ENCODE peak calls at places on chromosomes 5 and 9, in seven cellular contexts. One of them, this sample, is unnamed. For H3K36me3, the result is how much of the 10 kb centered on the place peaks cover.

GRCh38 chr9:36862206-36863145 is 171.6 kb downstream of the PAX5 start:
- DNase-seq in body of pancreas: peak
- DNase-seq in CD4-positive, alpha-beta memory T cell: no peak
- DNase-seq in CD8-positive, alpha-beta T cell: no peak
- DNase-seq in HCT116: peak
- DNase-seq in OCI-LY7: no peak
- DNase-seq in CD4-positive, CD25-positive, alpha-beta regulatory T cell: no peak
- DNase-seq in this sample: peak

GRCh38 chr5:149550608-149551226 is 522 bp downstream of the CSNK1A1 start:
- DNase-seq in body of pancreas: no peak
- DNase-seq in CD4-positive, alpha-beta memory T cell: no peak
- DNase-seq in CD8-positive, alpha-beta T cell: no peak
- DNase-seq in HCT116: no peak
- DNase-seq in OCI-LY7: peak
- DNase-seq in CD4-positive, CD25-positive, alpha-beta regulatory T cell: no peak
- DNase-seq in this sample: no peak

GRCh38 chr5:128020012-128020411 is 63.6 kb upstream of the SLC12A2 start:
- DNase-seq in body of pancreas: no peak
- DNase-seq in CD4-positive, alpha-beta memory T cell: no peak
- DNase-seq in CD8-positive, alpha-beta T cell: no peak
- DNase-seq in HCT116: no peak
- DNase-seq in OCI-LY7: no peak
- DNase-seq in CD4-positive, CD25-positive, alpha-beta regulatory T cell: no peak
- DNase-seq in this sample: no peak

GRCh38 chr9:109331353-109331752 is 10.5 kb upstream of the EPB41L4B start:
- DNase-seq in body of pancreas: peak
- DNase-seq in CD4-positive, alpha-beta memory T cell: no peak
- DNase-seq in CD8-positive, alpha-beta T cell: no peak
- DNase-seq in HCT116: no peak
- DNase-seq in OCI-LY7: no peak
- DNase-seq in CD4-positive, CD25-positive, alpha-beta regulatory T cell: no peak
- DNase-seq in this sample: peak

GRCh38 chr5:137073192-137073591 is 425.9 kb downstream of the SPOCK1 start:
- DNase-seq in body of pancreas: no peak
- DNase-seq in CD4-positive, alpha-beta memory T cell: no peak
- DNase-seq in CD8-positive, alpha-beta T cell: no peak
- DNase-seq in HCT116: no peak
- DNase-seq in OCI-LY7: no peak
- DNase-seq in CD4-positive, CD25-positive, alpha-beta regulatory T cell: no peak
- DNase-seq in this sample: no peak

GRCh38 chr9:3507395-3508077 is 18.3 kb downstream of the RFX3 start:
- DNase-seq in body of pancreas: no peak
- DNase-seq in CD4-positive, alpha-beta memory T cell: no peak
- DNase-seq in CD8-positive, alpha-beta T cell: no peak
- DNase-seq in HCT116: no peak
- DNase-seq in OCI-LY7: peak
- DNase-seq in CD4-positive, CD25-positive, alpha-beta regulatory T cell: no peak
- DNase-seq in this sample: no peak

GRCh38 chr5:168756517-168757391 is 177.6 kb upstream of the PANK3 start:
- DNase-seq in body of pancreas: no peak
- DNase-seq in CD4-positive, alpha-beta memory T cell: no peak
- DNase-seq in CD8-positive, alpha-beta T cell: no peak
- DNase-seq in HCT116: no peak
- DNase-seq in OCI-LY7: no peak
- DNase-seq in CD4-positive, CD25-positive, alpha-beta regulatory T cell: no peak
- DNase-seq in this sample: no peak

GRCh38 chr5:133245191-133246052 is 193.6 kb downstream of the HSPA4 start:
- DNase-seq in body of pancreas: no peak
- DNase-seq in CD4-positive, alpha-beta memory T cell: no peak
- DNase-seq in CD8-positive, alpha-beta T cell: no peak
- DNase-seq in HCT116: peak
- DNase-seq in OCI-LY7: no peak
- DNase-seq in CD4-positive, CD25-positive, alpha-beta regulatory T cell: no peak
- DNase-seq in this sample: no peak

GRCh38 chr5:169904059-169904458 is 76.2 kb downstream of the INSYN2B start:
- DNase-seq in body of pancreas: no peak
- DNase-seq in CD4-positive, alpha-beta memory T cell: no peak
- DNase-seq in CD8-positive, alpha-beta T cell: no peak
- DNase-seq in HCT116: no peak
- DNase-seq in OCI-LY7: no peak
- DNase-seq in CD4-positive, CD25-positive, alpha-beta regulatory T cell: no peak
- DNase-seq in this sample: no peak

GRCh38 chr9:78575791-78576190 is 278.9 kb downstream of the PSAT1 start:
- DNase-seq in body of pancreas: no peak
- DNase-seq in CD4-positive, alpha-beta memory T cell: no peak
- DNase-seq in CD8-positive, alpha-beta T cell: no peak
- DNase-seq in HCT116: no peak
- DNase-seq in OCI-LY7: no peak
- DNase-seq in CD4-positive, CD25-positive, alpha-beta regulatory T cell: no peak
- DNase-seq in this sample: no peak

GRCh38 chr9:96399335-96399633 is 15.8 kb upstream of the SLC35D2 start:
- DNase-seq in body of pancreas: no peak
- DNase-seq in CD4-positive, alpha-beta memory T cell: no peak
- DNase-seq in CD8-positive, alpha-beta T cell: no peak
- DNase-seq in HCT116: no peak
- DNase-seq in OCI-LY7: no peak
- DNase-seq in CD4-positive, CD25-positive, alpha-beta regulatory T cell: no peak
- DNase-seq in this sample: no peak

GRCh38 chr5:173452098-173452497 is 123.9 kb upstream of the STC2 start:
- DNase-seq in body of pancreas: no peak
- DNase-seq in CD4-positive, alpha-beta memory T cell: no peak
- DNase-seq in CD8-positive, alpha-beta T cell: no peak
- DNase-seq in HCT116: peak
- DNase-seq in OCI-LY7: no peak
- DNase-seq in CD4-positive, CD25-positive, alpha-beta regulatory T cell: no peak
- DNase-seq in this sample: no peak

GRCh38 chr9:84751921-84752320 is 82.4 kb downstream of the NTRK2 start:
- DNase-seq in body of pancreas: no peak
- DNase-seq in CD4-positive, alpha-beta memory T cell: peak
- DNase-seq in CD8-positive, alpha-beta T cell: no peak
- DNase-seq in HCT116: no peak
- DNase-seq in OCI-LY7: no peak
- DNase-seq in CD4-positive, CD25-positive, alpha-beta regulatory T cell: no peak
- DNase-seq in this sample: no peak

GRCh38 chr5:97986069-97986468 is 787.4 kb upstream of the RGMB start:
- DNase-seq in body of pancreas: no peak
- DNase-seq in CD4-positive, alpha-beta memory T cell: no peak
- DNase-seq in CD8-positive, alpha-beta T cell: no peak
- DNase-seq in HCT116: peak
- DNase-seq in OCI-LY7: no peak
- DNase-seq in CD4-positive, CD25-positive, alpha-beta regulatory T cell: no peak
- DNase-seq in this sample: no peak

GRCh38 chr9:126149661-126150060 is 177.0 kb upstream of the MVB12B start:
- DNase-seq in body of pancreas: no peak
- DNase-seq in CD4-positive, alpha-beta memory T cell: no peak
- DNase-seq in CD8-positive, alpha-beta T cell: no peak
- DNase-seq in HCT116: no peak
- DNase-seq in OCI-LY7: no peak
- DNase-seq in CD4-positive, CD25-positive, alpha-beta regulatory T cell: no peak
- DNase-seq in this sample: peak

GRCh38 chr5:13921573-13921972 is 22.9 kb downstream of the DNAH5 start:
- DNase-seq in body of pancreas: no peak
- DNase-seq in CD4-positive, alpha-beta memory T cell: no peak
- DNase-seq in CD8-positive, alpha-beta T cell: no peak
- DNase-seq in HCT116: no peak
- DNase-seq in OCI-LY7: no peak
- DNase-seq in CD4-positive, CD25-positive, alpha-beta regulatory T cell: no peak
- DNase-seq in this sample: no peak

GRCh38 chr9:115132648-115133047 is 14.7 kb upstream of the TNC start:
- DNase-seq in body of pancreas: no peak
- DNase-seq in CD4-positive, alpha-beta memory T cell: no peak
- DNase-seq in CD8-positive, alpha-beta T cell: no peak
- DNase-seq in HCT116: no peak
- DNase-seq in OCI-LY7: no peak
- DNase-seq in CD4-positive, CD25-positive, alpha-beta regulatory T cell: no peak
- DNase-seq in this sample: peak

GRCh38 chr9:32423371-32423770 is 38.9 kb downstream of the ACO1 start:
- DNase-seq in body of pancreas: no peak
- DNase-seq in CD4-positive, alpha-beta memory T cell: no peak
- DNase-seq in CD8-positive, alpha-beta T cell: no peak
- DNase-seq in HCT116: no peak
- DNase-seq in OCI-LY7: no peak
- DNase-seq in CD4-positive, CD25-positive, alpha-beta regulatory T cell: no peak
- DNase-seq in this sample: no peak

GRCh38 chr9:99057665-99058625 is 47.0 kb upstream of the TGFBR1 start:
- DNase-seq in body of pancreas: no peak
- DNase-seq in CD4-positive, alpha-beta memory T cell: peak
- DNase-seq in CD8-positive, alpha-beta T cell: peak
- DNase-seq in HCT116: no peak
- DNase-seq in OCI-LY7: peak
- DNase-seq in CD4-positive, CD25-positive, alpha-beta regulatory T cell: peak
- DNase-seq in this sample: no peak

GRCh38 chr5:13189532-13189931 is 755.0 kb downstream of the DNAH5 start:
- DNase-seq in body of pancreas: no peak
- DNase-seq in CD4-positive, alpha-beta memory T cell: no peak
- DNase-seq in CD8-positive, alpha-beta T cell: no peak
- DNase-seq in HCT116: no peak
- DNase-seq in OCI-LY7: no peak
- DNase-seq in CD4-positive, CD25-positive, alpha-beta regulatory T cell: no peak
- DNase-seq in this sample: no peak

GRCh38 chr9:23005061-23005690 is 558.6 kb downstream of the DMRTA1 start:
- DNase-seq in body of pancreas: no peak
- DNase-seq in CD4-positive, alpha-beta memory T cell: no peak
- DNase-seq in CD8-positive, alpha-beta T cell: no peak
- DNase-seq in HCT116: no peak
- DNase-seq in OCI-LY7: no peak
- DNase-seq in CD4-positive, CD25-positive, alpha-beta regulatory T cell: no peak
- DNase-seq in this sample: no peak

GRCh38 chr5:181261320-181262085 is 560 bp upstream of the TRIM52 start:
- DNase-seq in body of pancreas: peak
- DNase-seq in CD4-positive, alpha-beta memory T cell: peak
- DNase-seq in CD8-positive, alpha-beta T cell: peak
- DNase-seq in HCT116: peak
- DNase-seq in OCI-LY7: peak
- DNase-seq in CD4-positive, CD25-positive, alpha-beta regulatory T cell: peak
- DNase-seq in this sample: peak

GRCh38 chr9:33943389-33943788 is 105.3 kb downstream of the UBAP2 start:
- DNase-seq in body of pancreas: no peak
- DNase-seq in CD4-positive, alpha-beta memory T cell: no peak
- DNase-seq in CD8-positive, alpha-beta T cell: no peak
- DNase-seq in HCT116: no peak
- DNase-seq in OCI-LY7: no peak
- DNase-seq in CD4-positive, CD25-positive, alpha-beta regulatory T cell: no peak
- DNase-seq in this sample: no peak
- H3K27ac ChIP-seq in body of pancreas: no peak
- H3K27ac ChIP-seq in CD4-positive, alpha-beta memory T cell: no peak
- H3K27ac ChIP-seq in CD8-positive, alpha-beta T cell: no peak
- H3K27ac ChIP-seq in HCT116: no peak
- H3K27ac ChIP-seq in OCI-LY7: no peak
- H3K27ac ChIP-seq in CD4-positive, CD25-positive, alpha-beta regulatory T cell: no peak
- H3K27ac ChIP-seq in this sample: no peak

GRCh38 chr5:55343609-55344008 is 35.8 kb downstream of the MTREX start:
- DNase-seq in body of pancreas: no peak
- DNase-seq in CD4-positive, alpha-beta memory T cell: no peak
- DNase-seq in CD8-positive, alpha-beta T cell: no peak
- DNase-seq in HCT116: no peak
- DNase-seq in OCI-LY7: no peak
- DNase-seq in CD4-positive, CD25-positive, alpha-beta regulatory T cell: no peak
- DNase-seq in this sample: no peak

GRCh38 chr5:55344392-55344992 is 36.7 kb downstream of the MTREX start:
- DNase-seq in body of pancreas: peak
- DNase-seq in CD4-positive, alpha-beta memory T cell: peak
- DNase-seq in CD8-positive, alpha-beta T cell: peak
- DNase-seq in HCT116: peak
- DNase-seq in OCI-LY7: peak
- DNase-seq in CD4-positive, CD25-positive, alpha-beta regulatory T cell: peak
- DNase-seq in this sample: no peak

GRCh38 chr5:55345327-55345726 is 37.5 kb downstream of the MTREX start:
- DNase-seq in body of pancreas: no peak
- DNase-seq in CD4-positive, alpha-beta memory T cell: no peak
- DNase-seq in CD8-positive, alpha-beta T cell: no peak
- DNase-seq in HCT116: no peak
- DNase-seq in OCI-LY7: no peak
- DNase-seq in CD4-positive, CD25-positive, alpha-beta regulatory T cell: no peak
- DNase-seq in this sample: no peak

GRCh38 chr5:55338810-55339243 is 31.0 kb downstream of the MTREX start:
- DNase-seq in body of pancreas: no peak
- DNase-seq in CD4-positive, alpha-beta memory T cell: no peak
- DNase-seq in CD8-positive, alpha-beta T cell: no peak
- DNase-seq in HCT116: no peak
- DNase-seq in OCI-LY7: no peak
- DNase-seq in CD4-positive, CD25-positive, alpha-beta regulatory T cell: no peak
- DNase-seq in this sample: no peak

GRCh38 chr5:55343107-55343506 is 35.3 kb downstream of the MTREX start:
- DNase-seq in body of pancreas: no peak
- DNase-seq in CD4-positive, alpha-beta memory T cell: no peak
- DNase-seq in CD8-positive, alpha-beta T cell: no peak
- DNase-seq in HCT116: no peak
- DNase-seq in OCI-LY7: no peak
- DNase-seq in CD4-positive, CD25-positive, alpha-beta regulatory T cell: no peak
- DNase-seq in this sample: no peak
- H3K36me3 ChIP-seq in body of pancreas: under half
- H3K36me3 ChIP-seq in CD4-positive, alpha-beta memory T cell: under half
- H3K36me3 ChIP-seq in CD8-positive, alpha-beta T cell: under half
- H3K36me3 ChIP-seq in HCT116: under half
- H3K36me3 ChIP-seq in OCI-LY7: half or more
- H3K36me3 ChIP-seq in CD4-positive, CD25-positive, alpha-beta regulatory T cell: half or more
- H3K36me3 ChIP-seq in this sample: under half

GRCh38 chr9:69307446-69308216 is 17.4 kb upstream of the ENTREP1 start:
- DNase-seq in body of pancreas: no peak
- DNase-seq in CD4-positive, alpha-beta memory T cell: no peak
- DNase-seq in CD8-positive, alpha-beta T cell: no peak
- DNase-seq in HCT116: no peak
- DNase-seq in OCI-LY7: no peak
- DNase-seq in CD4-positive, CD25-positive, alpha-beta regulatory T cell: no peak
- DNase-seq in this sample: no peak
- H3K4me3 ChIP-seq in body of pancreas: no peak
- H3K4me3 ChIP-seq in CD4-positive, alpha-beta memory T cell: no peak
- H3K4me3 ChIP-seq in CD8-positive, alpha-beta T cell: no peak
- H3K4me3 ChIP-seq in HCT116: no peak
- H3K4me3 ChIP-seq in OCI-LY7: no peak
- H3K4me3 ChIP-seq in CD4-positive, CD25-positive, alpha-beta regulatory T cell: no peak
- H3K4me3 ChIP-seq in this sample: no peak

GRCh38 chr5:139903805-139904565 is 108.4 kb downstream of the PSD2 start:
- DNase-seq in body of pancreas: peak
- DNase-seq in CD4-positive, alpha-beta memory T cell: no peak
- DNase-seq in CD8-positive, alpha-beta T cell: no peak
- DNase-seq in HCT116: no peak
- DNase-seq in OCI-LY7: no peak
- DNase-seq in CD4-positive, CD25-positive, alpha-beta regulatory T cell: no peak
- DNase-seq in this sample: no peak
- H3K27ac ChIP-seq in body of pancreas: no peak
- H3K27ac ChIP-seq in CD4-positive, alpha-beta memory T cell: no peak
- H3K27ac ChIP-seq in CD8-positive, alpha-beta T cell: no peak
- H3K27ac ChIP-seq in HCT116: no peak
- H3K27ac ChIP-seq in OCI-LY7: no peak
- H3K27ac ChIP-seq in CD4-positive, CD25-positive, alpha-beta regulatory T cell: no peak
- H3K27ac ChIP-seq in this sample: no peak

GRCh38 chr9:134793281-134793680 is 87.3 kb upstream of the FCN2 start:
- DNase-seq in body of pancreas: no peak
- DNase-seq in CD4-positive, alpha-beta memory T cell: no peak
- DNase-seq in CD8-positive, alpha-beta T cell: no peak
- DNase-seq in HCT116: no peak
- DNase-seq in OCI-LY7: no peak
- DNase-seq in CD4-positive, CD25-positive, alpha-beta regulatory T cell: no peak
- DNase-seq in this sample: no peak
- H3K36me3 ChIP-seq in body of pancreas: under half
- H3K36me3 ChIP-seq in CD4-positive, alpha-beta memory T cell: under half
- H3K36me3 ChIP-seq in CD8-positive, alpha-beta T cell: under half
- H3K36me3 ChIP-seq in HCT116: under half
- H3K36me3 ChIP-seq in OCI-LY7: under half
- H3K36me3 ChIP-seq in CD4-positive, CD25-positive, alpha-beta regulatory T cell: under half
- H3K36me3 ChIP-seq in this sample: under half